ENCODE peak calls at places on chromosomes 3 and 15, in eight cellular contexts. One of them, this sample, is unnamed.

GRCh38 chr3:11950576-11950975 is 53.6 kb upstream of the SYN2 start:
- DNase-seq in IMR-90: no peak
- DNase-seq in A673: no peak
- DNase-seq in fibroblast of pulmonary artery: no peak
- DNase-seq in right lobe of liver: no peak
- DNase-seq in glutamatergic neuron: no peak
- DNase-seq in epithelial cell of esophagus: peak
- DNase-seq in neural progenitor cell: no peak
- DNase-seq in this sample: no peak

GRCh38 chr15:70535071-70535954 is 228.0 kb downstream of the UACA start:
- DNase-seq in IMR-90: no peak
- DNase-seq in A673: peak
- DNase-seq in fibroblast of pulmonary artery: no peak
- DNase-seq in right lobe of liver: no peak
- DNase-seq in glutamatergic neuron: no peak
- DNase-seq in epithelial cell of esophagus: no peak
- DNase-seq in neural progenitor cell: no peak
- DNase-seq in this sample: no peak

GRCh38 chr15:34360298-34360697 is 6.7 kb downstream of the LPCAT4 start:
- DNase-seq in IMR-90: no peak
- DNase-seq in A673: no peak
- DNase-seq in fibroblast of pulmonary artery: no peak
- DNase-seq in right lobe of liver: no peak
- DNase-seq in glutamatergic neuron: no peak
- DNase-seq in epithelial cell of esophagus: peak
- DNase-seq in neural progenitor cell: peak
- DNase-seq in this sample: no peak

GRCh38 chr3:9970020-9970652 is 16.5 kb downstream of the EMC3 start:
- DNase-seq in IMR-90: peak
- DNase-seq in A673: no peak
- DNase-seq in fibroblast of pulmonary artery: peak
- DNase-seq in right lobe of liver: no peak
- DNase-seq in glutamatergic neuron: no peak
- DNase-seq in epithelial cell of esophagus: peak
- DNase-seq in neural progenitor cell: no peak
- DNase-seq in this sample: no peak

GRCh38 chr15:88835119-88835518 is 31.9 kb downstream of the ACAN start:
- DNase-seq in IMR-90: peak
- DNase-seq in A673: no peak
- DNase-seq in fibroblast of pulmonary artery: peak
- DNase-seq in right lobe of liver: no peak
- DNase-seq in glutamatergic neuron: no peak
- DNase-seq in epithelial cell of esophagus: peak
- DNase-seq in neural progenitor cell: no peak
- DNase-seq in this sample: no peak

GRCh38 chr15:69478259-69478687 is 25.7 kb downstream of the RPLP1 start:
- DNase-seq in IMR-90: peak
- DNase-seq in A673: peak
- DNase-seq in fibroblast of pulmonary artery: peak
- DNase-seq in right lobe of liver: no peak
- DNase-seq in glutamatergic neuron: peak
- DNase-seq in epithelial cell of esophagus: peak
- DNase-seq in neural progenitor cell: peak
- DNase-seq in this sample: peak

GRCh38 chr3:188092648-188093047 is 61.3 kb upstream of the LPP start:
- DNase-seq in IMR-90: peak
- DNase-seq in A673: no peak
- DNase-seq in fibroblast of pulmonary artery: no peak
- DNase-seq in right lobe of liver: no peak
- DNase-seq in glutamatergic neuron: no peak
- DNase-seq in epithelial cell of esophagus: no peak
- DNase-seq in neural progenitor cell: no peak
- DNase-seq in this sample: no peak

GRCh38 chr3:100913870-100914654 is 79.2 kb downstream of the ABI3BP start:
- DNase-seq in IMR-90: peak
- DNase-seq in A673: no peak
- DNase-seq in fibroblast of pulmonary artery: peak
- DNase-seq in right lobe of liver: no peak
- DNase-seq in glutamatergic neuron: no peak
- DNase-seq in epithelial cell of esophagus: no peak
- DNase-seq in neural progenitor cell: peak
- DNase-seq in this sample: no peak

GRCh38 chr3:64489361-64490044 is 198.3 kb downstream of the ADAMTS9 start:
- DNase-seq in IMR-90: no peak
- DNase-seq in A673: peak
- DNase-seq in fibroblast of pulmonary artery: no peak
- DNase-seq in right lobe of liver: no peak
- DNase-seq in glutamatergic neuron: peak
- DNase-seq in epithelial cell of esophagus: peak
- DNase-seq in neural progenitor cell: peak
- DNase-seq in this sample: peak

GRCh38 chr3:157239082-157239704 is 79.2 kb upstream of the CCNL1 start:
- DNase-seq in IMR-90: peak
- DNase-seq in A673: peak
- DNase-seq in fibroblast of pulmonary artery: peak
- DNase-seq in right lobe of liver: peak
- DNase-seq in glutamatergic neuron: peak
- DNase-seq in epithelial cell of esophagus: peak
- DNase-seq in neural progenitor cell: peak
- DNase-seq in this sample: peak

GRCh38 chr3:178260887-178261286 is 275.3 kb upstream of the KCNMB2 start:
- DNase-seq in IMR-90: no peak
- DNase-seq in A673: no peak
- DNase-seq in fibroblast of pulmonary artery: no peak
- DNase-seq in right lobe of liver: no peak
- DNase-seq in glutamatergic neuron: no peak
- DNase-seq in epithelial cell of esophagus: no peak
- DNase-seq in neural progenitor cell: no peak
- DNase-seq in this sample: no peak

GRCh38 chr3:44065311-44065710 is 176.4 kb upstream of the TOPAZ1 start:
- DNase-seq in IMR-90: no peak
- DNase-seq in A673: peak
- DNase-seq in fibroblast of pulmonary artery: no peak
- DNase-seq in right lobe of liver: no peak
- DNase-seq in glutamatergic neuron: no peak
- DNase-seq in epithelial cell of esophagus: peak
- DNase-seq in neural progenitor cell: no peak
- DNase-seq in this sample: no peak

GRCh38 chr3:13093687-13094086 is 20.5 kb upstream of the IQSEC1 start:
- DNase-seq in IMR-90: peak
- DNase-seq in A673: peak
- DNase-seq in fibroblast of pulmonary artery: no peak
- DNase-seq in right lobe of liver: no peak
- DNase-seq in glutamatergic neuron: no peak
- DNase-seq in epithelial cell of esophagus: no peak
- DNase-seq in neural progenitor cell: peak
- DNase-seq in this sample: no peak

GRCh38 chr3:184639351-184639750 is 72.5 kb downstream of the MAGEF1 start:
- DNase-seq in IMR-90: no peak
- DNase-seq in A673: no peak
- DNase-seq in fibroblast of pulmonary artery: no peak
- DNase-seq in right lobe of liver: no peak
- DNase-seq in glutamatergic neuron: no peak
- DNase-seq in epithelial cell of esophagus: no peak
- DNase-seq in neural progenitor cell: no peak
- DNase-seq in this sample: no peak

GRCh38 chr15:44312108-44312507 is 23.6 kb downstream of the GOLM2 start:
- DNase-seq in IMR-90: no peak
- DNase-seq in A673: no peak
- DNase-seq in fibroblast of pulmonary artery: no peak
- DNase-seq in right lobe of liver: no peak
- DNase-seq in glutamatergic neuron: no peak
- DNase-seq in epithelial cell of esophagus: no peak
- DNase-seq in neural progenitor cell: no peak
- DNase-seq in this sample: no peak

GRCh38 chr3:186915808-186916796 is 14.2 kb upstream of the ST6GAL1 start:
- DNase-seq in IMR-90: no peak
- DNase-seq in A673: no peak
- DNase-seq in fibroblast of pulmonary artery: no peak
- DNase-seq in right lobe of liver: no peak
- DNase-seq in glutamatergic neuron: no peak
- DNase-seq in epithelial cell of esophagus: peak
- DNase-seq in neural progenitor cell: no peak
- DNase-seq in this sample: no peak

GRCh38 chr3:158279584-158279983 is 169.7 kb downstream of the RSRC1 start:
- DNase-seq in IMR-90: no peak
- DNase-seq in A673: no peak
- DNase-seq in fibroblast of pulmonary artery: no peak
- DNase-seq in right lobe of liver: no peak
- DNase-seq in glutamatergic neuron: no peak
- DNase-seq in epithelial cell of esophagus: no peak
- DNase-seq in neural progenitor cell: no peak
- DNase-seq in this sample: no peak

GRCh38 chr15:78368115-78368514 is 28.0 kb downstream of the CRABP1 start:
- DNase-seq in IMR-90: no peak
- DNase-seq in A673: no peak
- DNase-seq in fibroblast of pulmonary artery: no peak
- DNase-seq in right lobe of liver: no peak
- DNase-seq in glutamatergic neuron: no peak
- DNase-seq in epithelial cell of esophagus: no peak
- DNase-seq in neural progenitor cell: no peak
- DNase-seq in this sample: no peak

GRCh38 chr15:68332266-68332665 is 54.7 kb downstream of the FEM1B start:
- DNase-seq in IMR-90: no peak
- DNase-seq in A673: no peak
- DNase-seq in fibroblast of pulmonary artery: no peak
- DNase-seq in right lobe of liver: no peak
- DNase-seq in glutamatergic neuron: no peak
- DNase-seq in epithelial cell of esophagus: no peak
- DNase-seq in neural progenitor cell: no peak
- DNase-seq in this sample: no peak

DNA sequence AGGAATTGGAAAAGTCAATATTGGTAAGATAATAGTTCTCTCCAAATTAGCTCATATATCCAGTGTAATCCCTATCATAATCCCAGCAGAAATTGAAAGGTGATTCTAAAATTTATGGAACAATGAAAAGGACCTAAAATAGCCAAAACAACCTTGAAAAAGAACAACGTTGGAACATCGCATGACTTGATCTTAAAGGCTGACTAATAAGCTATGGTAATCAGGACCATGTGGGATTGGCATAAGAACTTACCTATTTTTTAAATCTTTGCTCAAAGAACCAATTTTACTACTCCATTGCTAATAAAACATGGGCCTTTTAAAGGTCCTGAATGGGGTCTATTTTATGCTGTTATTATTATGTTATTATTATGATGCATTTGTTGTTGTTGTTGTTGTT is 40.9 kb downstream of the B3GNT5 start:
- DNase-seq in IMR-90: no peak
- DNase-seq in A673: no peak
- DNase-seq in fibroblast of pulmonary artery: no peak
- DNase-seq in right lobe of liver: no peak
- DNase-seq in glutamatergic neuron: no peak
- DNase-seq in epithelial cell of esophagus: no peak
- DNase-seq in neural progenitor cell: no peak
- DNase-seq in this sample: no peak
- TF ChIP-seq CTCF in IMR-90: no peak
- TF ChIP-seq CTCF in A673: no peak
- TF ChIP-seq CTCF in fibroblast of pulmonary artery: no peak
- TF ChIP-seq CTCF in right lobe of liver: no peak
- TF ChIP-seq CTCF in glutamatergic neuron: no peak
- TF ChIP-seq CTCF in epithelial cell of esophagus: no peak
- TF ChIP-seq CTCF in neural progenitor cell: no peak
- TF ChIP-seq CTCF in this sample: no peak

GRCh38 chr3:49700453-49701128 is 11.2 kb downstream of the RNF123 start:
- DNase-seq in IMR-90: no peak
- DNase-seq in A673: no peak
- DNase-seq in fibroblast of pulmonary artery: no peak
- DNase-seq in right lobe of liver: no peak
- DNase-seq in glutamatergic neuron: no peak
- DNase-seq in epithelial cell of esophagus: no peak
- DNase-seq in neural progenitor cell: peak
- DNase-seq in this sample: no peak

GRCh38 chr3:49700014-49700413 is 10.7 kb downstream of the RNF123 start:
- DNase-seq in IMR-90: no peak
- DNase-seq in A673: no peak
- DNase-seq in fibroblast of pulmonary artery: no peak
- DNase-seq in right lobe of liver: no peak
- DNase-seq in glutamatergic neuron: no peak
- DNase-seq in epithelial cell of esophagus: no peak
- DNase-seq in neural progenitor cell: no peak
- DNase-seq in this sample: no peak

GRCh38 chr3:49702672-49703071 is 13.3 kb downstream of the RNF123 start:
- DNase-seq in IMR-90: no peak
- DNase-seq in A673: no peak
- DNase-seq in fibroblast of pulmonary artery: no peak
- DNase-seq in right lobe of liver: no peak
- DNase-seq in glutamatergic neuron: no peak
- DNase-seq in epithelial cell of esophagus: no peak
- DNase-seq in neural progenitor cell: no peak
- DNase-seq in this sample: no peak

GRCh38 chr3:49703443-49703927 is 14.1 kb downstream of the RNF123 start:
- DNase-seq in IMR-90: peak
- DNase-seq in A673: peak
- DNase-seq in fibroblast of pulmonary artery: peak
- DNase-seq in right lobe of liver: no peak
- DNase-seq in glutamatergic neuron: peak
- DNase-seq in epithelial cell of esophagus: peak
- DNase-seq in neural progenitor cell: peak
- DNase-seq in this sample: peak

GRCh38 chr3:49701388-49702077 is 12.2 kb downstream of the RNF123 start:
- DNase-seq in IMR-90: no peak
- DNase-seq in A673: no peak
- DNase-seq in fibroblast of pulmonary artery: no peak
- DNase-seq in right lobe of liver: no peak
- DNase-seq in glutamatergic neuron: peak
- DNase-seq in epithelial cell of esophagus: peak
- DNase-seq in neural progenitor cell: peak
- DNase-seq in this sample: peak
- TF ChIP-seq CTCF in IMR-90: peak
- TF ChIP-seq CTCF in A673: peak
- TF ChIP-seq CTCF in fibroblast of pulmonary artery: peak
- TF ChIP-seq CTCF in right lobe of liver: peak
- TF ChIP-seq CTCF in glutamatergic neuron: peak
- TF ChIP-seq CTCF in epithelial cell of esophagus: peak
- TF ChIP-seq CTCF in neural progenitor cell: peak
- TF ChIP-seq CTCF in this sample: peak

GRCh38 chr3:127304121-127304744 is 16.4 kb upstream of the PRR20G start:
- DNase-seq in IMR-90: no peak
- DNase-seq in A673: peak
- DNase-seq in fibroblast of pulmonary artery: no peak
- DNase-seq in right lobe of liver: no peak
- DNase-seq in glutamatergic neuron: no peak
- DNase-seq in epithelial cell of esophagus: peak
- DNase-seq in neural progenitor cell: peak
- DNase-seq in this sample: no peak
- TF ChIP-seq CTCF in IMR-90: no peak
- TF ChIP-seq CTCF in A673: no peak
- TF ChIP-seq CTCF in fibroblast of pulmonary artery: no peak
- TF ChIP-seq CTCF in right lobe of liver: no peak
- TF ChIP-seq CTCF in glutamatergic neuron: no peak
- TF ChIP-seq CTCF in epithelial cell of esophagus: no peak
- TF ChIP-seq CTCF in neural progenitor cell: no peak
- TF ChIP-seq CTCF in this sample: no peak

GRCh38 chr3:136186330-136186729 is 9.8 kb downstream of the MSL2 start:
- DNase-seq in IMR-90: no peak
- DNase-seq in A673: no peak
- DNase-seq in fibroblast of pulmonary artery: no peak
- DNase-seq in right lobe of liver: no peak
- DNase-seq in glutamatergic neuron: no peak
- DNase-seq in epithelial cell of esophagus: peak
- DNase-seq in neural progenitor cell: no peak
- DNase-seq in this sample: no peak
- TF ChIP-seq CTCF in IMR-90: no peak
- TF ChIP-seq CTCF in A673: no peak
- TF ChIP-seq CTCF in fibroblast of pulmonary artery: no peak
- TF ChIP-seq CTCF in right lobe of liver: no peak
- TF ChIP-seq CTCF in glutamatergic neuron: no peak
- TF ChIP-seq CTCF in epithelial cell of esophagus: no peak
- TF ChIP-seq CTCF in neural progenitor cell: no peak
- TF ChIP-seq CTCF in this sample: no peak

GRCh38 chr3:142433110-142433509 is 14.7 kb downstream of the XRN1 start:
- DNase-seq in IMR-90: no peak
- DNase-seq in A673: no peak
- DNase-seq in fibroblast of pulmonary artery: no peak
- DNase-seq in right lobe of liver: no peak
- DNase-seq in glutamatergic neuron: no peak
- DNase-seq in epithelial cell of esophagus: no peak
- DNase-seq in neural progenitor cell: no peak
- DNase-seq in this sample: no peak
- TF ChIP-seq CTCF in IMR-90: no peak
- TF ChIP-seq CTCF in A673: no peak
- TF ChIP-seq CTCF in fibroblast of pulmonary artery: no peak
- TF ChIP-seq CTCF in right lobe of liver: no peak
- TF ChIP-seq CTCF in glutamatergic neuron: no peak
- TF ChIP-seq CTCF in epithelial cell of esophagus: no peak
- TF ChIP-seq CTCF in neural progenitor cell: no peak
- TF ChIP-seq CTCF in this sample: no peak

This sample was measured in endothelial cell.